ENCODE peak calls at places on chromosome 6, in four cellular contexts. A is fibroblast of lung, S is OCI-LY7, Q is thoracic aorta. C is an unnamed sample.

GRCh38 chr6:46248143-46248542 is 77.4 kb upstream of the ENPP5 start:
- DNase-seq in A (no peak), Q (no peak), S (no peak), C (no peak)

GRCh38 chr6:150767585-150768164 is 97.8 kb upstream of the MTHFD1L start:
- DNase-seq in Q (no peak), S (no peak), A (no peak), C (no peak)

GRCh38 chr6:123909989-123910388 is 106.3 kb downstream of the NKAIN2 start:
- DNase-seq in A (no peak), S (no peak), Q (no peak), C (no peak)

GRCh38 chr6:53238311-53238710 is 89.7 kb upstream of the GCM1 start:
- DNase-seq in A (no peak), S (no peak), Q (no peak), C (no peak)

GRCh38 chr6:147603392-147604081 is 95.0 kb downstream of the SAMD5 start:
- DNase-seq in Q (no peak), S (no peak), A (peak; percentile 18), C (no peak)

GRCh38 chr6:65091561-65091960 is 615.5 kb downstream of the EYS start:
- DNase-seq in A (no peak), S (no peak), Q (no peak), C (no peak)

GRCh38 chr6:85383042-85383441 is 66.8 kb upstream of the NT5E start:
- DNase-seq in Q (no peak), A (no peak), S (no peak), C (no peak)

GRCh38 chr6:15239606-15240364 is 6.1 kb upstream of the JARID2 start:
- DNase-seq in Q (no peak), A (no peak), S (no peak), C (no peak)

GRCh38 chr6:32623693-32624092 is 13.5 kb upstream of the HLA-DQA1 start:
- DNase-seq in A (no peak), S (no peak), Q (no peak), C (no peak)

GRCh38 chr6:29964553-29964903 is 22.2 kb downstream of the HLA-A start:
- DNase-seq in Q (no peak), S (no peak), A (no peak), C (no peak)

GRCh38 chr6:167311286-167311685 is 13.6 kb upstream of the TTLL2 start:
- DNase-seq in Q (no peak), A (no peak), S (no peak), C (no peak)

GRCh38 chr6:43883698-43884659 is 114.0 kb downstream of the VEGFA start:
- DNase-seq in A (no peak), Q (no peak), S (peak; percentile 81), C (no peak)

GRCh38 chr6:113190170-113190569 is 667.0 kb upstream of the MARCKS start:
- DNase-seq in A (peak; percentile 11), Q (no peak), S (no peak), C (no peak)

GRCh38 chr6:42929928-42930360 is 664 bp downstream of the CNPY3 start:
- DNase-seq in Q (no peak), A (peak; percentile 79), S (peak; percentile 95), C (no peak)

GRCh38 chr6:155327326-155328073 is 13.2 kb upstream of the TFB1M start:
- DNase-seq in S (peak; percentile 76), Q (no peak), A (peak; percentile 82), C (peak; percentile 46)

GRCh38 chr6:53796791-53797190 is 2.0 kb downstream of the LRRC1 start:
- DNase-seq in A (no peak), S (no peak), Q (no peak), C (no peak)

GRCh38 chr6:26097268-26097875 is 10.1 kb downstream of the HFE start:
- DNase-seq in A (peak; percentile 74), S (peak; percentile 78), Q (peak; percentile 20), C (no peak)

GRCh38 chr6:4395386-4395785 is 260.0 kb upstream of the ECI2 start:
- DNase-seq in S (no peak), A (no peak), Q (no peak), C (no peak)

GRCh38 chr6:35087361-35088280 is 53.5 kb downstream of the TCP11 start:
- DNase-seq in A (no peak), S (no peak), Q (no peak), C (no peak)

GRCh38 chr6:29424168-29424567 is 9.4 kb downstream of the OR12D1 start:
- DNase-seq in S (no peak), Q (no peak), A (no peak), C (no peak)

GRCh38 chr6:32178547-32179440 is 589 bp downstream of the RNF5 start:
- DNase-seq in S (no peak), A (no peak), Q (no peak), C (no peak)

GRCh38 chr6:32622545-32623401 is 14.4 kb upstream of the HLA-DQA1 start:
- DNase-seq in S (peak; percentile 85), A (no peak), Q (no peak), C (no peak)

GRCh38 chr6:9628819-9629218 is 786.1 kb downstream of the TFAP2A start:
- DNase-seq in A (no peak), S (no peak), Q (no peak), C (no peak)

GRCh38 chr6:101281266-101281665 is 112.2 kb upstream of the GRIK2 start:
- DNase-seq in S (no peak), Q (no peak), A (no peak), C (no peak)

GRCh38 chr6:52547647-52548352 is 29.1 kb downstream of the TRAM2 start:
- DNase-seq in S (no peak), Q (no peak), A (peak; percentile 87), C (no peak)

GRCh38 chr6:112279044-112279916 is 24.9 kb upstream of the LAMA4 start:
- DNase-seq in A (peak; percentile 63), Q (no peak), S (no peak), C (no peak)

GRCh38 chr6:165744515-165745228 is 81.6 kb upstream of the PDE10A start:
- DNase-seq in S (no peak), A (peak; percentile 7), Q (no peak), C (no peak)

GRCh38 chr6:77178821-77179220 is 284.5 kb downstream of the HTR1B start:
- DNase-seq in Q (no peak), A (no peak), S (no peak), C (peak; percentile 1)

GRCh38 chr6:47180633-47181032 is 129.1 kb downstream of the TNFRSF21 start:
- DNase-seq in S (no peak), A (no peak), Q (no peak), C (no peak)

GRCh38 chr6:12534454-12534853 is 182.1 kb upstream of the PHACTR1 start:
- DNase-seq in S (no peak), Q (no peak), A (no peak), C (no peak)

GRCh38 chr6:19812512-19813119 is 24.6 kb upstream of the ID4 start:
- DNase-seq in S (peak; percentile 69), A (peak; percentile 68), Q (no peak), C (peak; percentile 46)

GRCh38 chr6:31645325-31645724 is 7.1 kb downstream of the BAG6 start:
- DNase-seq in A (no peak), S (no peak), Q (no peak), C (no peak)

GRCh38 chr6:21395121-21395520 is 198.4 kb upstream of the SOX4 start:
- DNase-seq in A (no peak), Q (no peak), S (no peak), C (no peak)

GRCh38 chr6:149043476-149044130 is 273.9 kb upstream of the TAB2 start:
- DNase-seq in Q (no peak), S (peak; percentile 38), A (no peak), C (no peak)

GRCh38 chr6:44050872-44051421 is 76.3 kb downstream of the MRPL14 start:
- DNase-seq in A (no peak), Q (no peak), S (no peak), C (no peak)

GRCh38 chr6:139112561-139112960 is 22.3 kb upstream of the HECA start:
- DNase-seq in Q (no peak), S (no peak), A (no peak), C (no peak)

GRCh38 chr6:139107051-139107450 is 27.8 kb upstream of the HECA start:
- DNase-seq in Q (no peak), S (no peak), A (no peak), C (no peak)

GRCh38 chr6:139112146-139112545 is 22.7 kb upstream of the HECA start:
- DNase-seq in A (no peak), S (no peak), Q (no peak), C (no peak)

GRCh38 chr6:139108378-139108777 is 26.5 kb upstream of the HECA start:
- DNase-seq in S (no peak), A (no peak), Q (no peak), C (no peak)

DNA sequence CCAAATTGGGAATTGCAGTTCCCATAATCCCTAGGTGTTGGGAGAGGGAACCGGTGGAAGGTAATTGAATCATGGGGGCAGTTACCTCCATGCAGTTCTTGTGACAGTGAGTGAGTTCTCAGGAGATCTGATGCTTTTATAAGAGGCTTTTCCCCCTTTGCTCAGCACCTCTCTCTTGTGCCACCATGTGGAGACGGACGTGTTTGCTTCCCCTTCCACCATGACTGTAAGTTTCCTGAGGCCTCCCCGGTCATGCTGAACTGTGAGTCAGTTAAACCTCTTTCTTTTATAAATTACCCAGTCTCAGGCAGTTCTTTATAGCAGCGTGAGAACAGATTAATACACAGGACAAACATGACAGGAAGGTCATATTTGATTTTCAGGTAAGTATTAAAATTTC is 25.3 kb upstream of the HECA start:
- DNase-seq in S (peak; percentile 45), A (peak; percentile 35), Q (no peak), C (no peak)
- TF ChIP-seq CTCF in S (peak; percentile 67), A (no peak), Q (no peak), C (peak; percentile 27)

GRCh38 chr6:56852249-56852606 is 102.7 kb upstream of the BEND6 start:
- DNase-seq in A (no peak), Q (no peak), S (no peak), C (no peak)
- TF ChIP-seq CTCF in A (no peak), Q (no peak), S (no peak), C (no peak)

GRCh38 chr6:7086488-7086887 is 21.3 kb upstream of the RREB1 start:
- DNase-seq in A (peak; percentile 32), S (no peak), Q (no peak), C (no peak)

GRCh38 chr6:7088076-7088742 is 19.6 kb upstream of the RREB1 start:
- DNase-seq in Q (no peak), A (no peak), S (no peak), C (no peak)

GRCh38 chr6:7085911-7086310 is 21.9 kb upstream of the RREB1 start:
- DNase-seq in Q (peak; percentile 11), S (no peak), A (peak; percentile 9), C (no peak)

GRCh38 chr6:7087491-7087979 is 20.2 kb upstream of the RREB1 start:
- DNase-seq in S (no peak), Q (no peak), A (no peak), C (no peak)

GRCh38 chr6:7087066-7087465 is 20.7 kb upstream of the RREB1 start:
- DNase-seq in Q (no peak), A (peak; percentile 36), S (no peak), C (no peak)
- TF ChIP-seq CTCF in Q (no peak), A (peak; percentile 8), S (no peak), C (peak; percentile 41)

GRCh38 chr6:40755046-40755681 is 168.0 kb upstream of the LRFN2 start:
- DNase-seq in A (peak; percentile 49), S (no peak), Q (no peak), C (peak; percentile 27)
- TF ChIP-seq CTCF in A (peak; percentile 14), S (no peak), Q (no peak), C (peak; percentile 41)

GRCh38 chr6:161721511-161721910 is 447.6 kb upstream of the AGPAT4 start:
- DNase-seq in Q (no peak), S (no peak), A (no peak), C (no peak)

GRCh38 chr6:161722394-161722793 is 448.5 kb upstream of the AGPAT4 start:
- DNase-seq in Q (no peak), S (no peak), A (no peak), C (no peak)

GRCh38 chr6:161727063-161727462 is 453.2 kb upstream of the AGPAT4 start:
- DNase-seq in A (no peak), Q (no peak), S (no peak), C (no peak)
- TF ChIP-seq CTCF in A (no peak), Q (no peak), S (no peak), C (no peak)